ENCODE peak calls at places on chromosome 10, in ten cellular contexts. I is MV-4-11; A is CD4-positive, alpha-beta T cell; M is mesothelial cell of epicardium; F is iris pigment epithelial cell; Z is AG08395; U is AG04449; Q is cardiac muscle cell; G is stimulated activated CD8-positive, alpha-beta memory T cell treated with anti-CD3 and anti-CD28 coated beads, Interleukin-15, amount 100 ng/mL, for 24 hours; L is left colon. J is an unnamed sample.

GRCh38 chr10:102068216-102068615 is 3.1 kb downstream of the HPS6 start:
- DNase-seq in F (no peak), I (no peak), U (no peak), Q (peak), L (no peak), M (no peak), Z (no peak), G (no peak), A (no peak), J (peak)

GRCh38 chr10:106595281-106595680 is 569.2 kb downstream of the SORCS1 start:
- DNase-seq in Z (no peak), I (no peak), F (no peak), M (no peak), Q (no peak), A (no peak), U (no peak), L (no peak), G (no peak), J (no peak)

GRCh38 chr10:48931188-48931587 is 8.5 kb downstream of the LRRC18 start:
- DNase-seq in L (no peak), Q (no peak), Z (no peak), I (peak), A (no peak), U (no peak), M (no peak), F (no peak), G (no peak), J (no peak)

GRCh38 chr10:21702633-21703111 is 168.6 kb downstream of the MLLT10 start:
- DNase-seq in L (no peak), A (no peak), U (no peak), Z (no peak), F (no peak), M (no peak), G (no peak), I (peak), Q (no peak), J (no peak)

GRCh38 chr10:31765546-31765945 is 163.1 kb downstream of the ARHGAP12 start:
- DNase-seq in F (no peak), U (no peak), M (no peak), I (no peak), G (no peak), L (no peak), Q (no peak), A (no peak), Z (peak), J (no peak)

GRCh38 chr10:70337201-70337651 is 45.2 kb downstream of the LRRC20 start:
- DNase-seq in Q (no peak), G (no peak), L (no peak), M (no peak), F (no peak), I (no peak), U (peak), A (no peak), Z (no peak), J (no peak)

GRCh38 chr10:58385784-58386112 is 538 bp downstream of the TFAM start:
- DNase-seq in Z (peak), F (peak), L (peak), U (no peak), Q (peak), I (no peak), A (no peak), M (peak), G (no peak), J (peak)

GRCh38 chr10:115989621-115990020 is 283.4 kb downstream of the GFRA1 start:
- DNase-seq in Z (no peak), Q (no peak), A (no peak), M (no peak), F (peak), I (no peak), U (no peak), G (no peak), L (no peak), J (no peak)

GRCh38 chr10:60137292-60137992 is 231.1 kb upstream of the CCDC6 start:
- DNase-seq in G (no peak), F (no peak), L (no peak), I (no peak), M (no peak), U (no peak), Z (no peak), Q (no peak), A (no peak), J (no peak)